ENCODE peak calls at places on chromosomes 4 and X, in four cellular contexts. Y is GM12878, E is H1, B is SK-N-SH. R is an unnamed sample.

GRCh38 chrX:135396109-135396508 is 25.6 kb upstream of the SMIM10L2A start:
- DNase-seq in Y (no peak), B (no peak), E (no peak), R (no peak)

GRCh38 chrX:13938053-13938765 is 91.5 kb downstream of the GEMIN8 start:
- DNase-seq in B (peak), Y (no peak), E (peak), R (no peak)

GRCh38 chr4:87853108-87853507 is 20.3 kb downstream of the MEPE start:
- DNase-seq in B (peak), Y (no peak), E (no peak), R (peak)

GRCh38 chr4:23835814-23836478 is 53.9 kb downstream of the PPARGC1A start:
- DNase-seq in Y (no peak), B (no peak), E (no peak), R (no peak)

GRCh38 chr4:15366660-15367059 is 61.2 kb upstream of the C1QTNF7 start:
- DNase-seq in E (no peak), B (no peak), Y (no peak), R (no peak)

GRCh38 chrX:97494756-97495372 is 611.2 kb downstream of the RPA4 start:
- DNase-seq in E (no peak), B (no peak), Y (peak), R (no peak)

GRCh38 chr4:165783626-165784025 is 89.4 kb upstream of the TLL1 start:
- DNase-seq in Y (no peak), E (no peak), B (no peak), R (no peak)

GRCh38 chr4:120144634-120145033 is 78.0 kb upstream of the MAD2L1 start:
- DNase-seq in Y (no peak), B (no peak), E (no peak), R (no peak)

GRCh38 chrX:37905436-37906147 is 58.2 kb upstream of the DYNLT3 start:
- DNase-seq in E (peak), Y (no peak), B (peak), R (no peak)

GRCh38 chrX:87924619-87925018 is 407.0 kb downstream of the KLHL4 start:
- DNase-seq in B (no peak), Y (no peak), E (no peak), R (no peak)

GRCh38 chr4:1077711-1078477 is 35.5 kb downstream of the RNF212 start:
- DNase-seq in Y (no peak), E (no peak), B (no peak), R (no peak)

GRCh38 chr4:147362868-147363440 is 117.9 kb upstream of the EDNRA start:
- DNase-seq in B (peak), E (no peak), Y (no peak), R (no peak)

GRCh38 chrX:122565952-122566351 is 618.1 kb upstream of the GRIA3 start:
- DNase-seq in B (peak), E (no peak), Y (no peak), R (no peak)

GRCh38 chr4:126124817-126125216 is 810.1 kb downstream of the FAT4 start:
- DNase-seq in Y (no peak), E (no peak), B (no peak), R (no peak)

GRCh38 chrX:138775501-138775900 is 64.0 kb upstream of the FGF13 start:
- DNase-seq in B (peak), E (no peak), Y (no peak), R (peak)

GRCh38 chrX:134718329-134719317 is 60.4 kb upstream of the PLAC1 start:
- DNase-seq in Y (peak), E (no peak), B (no peak), R (no peak)

GRCh38 chrX:87702795-87703194 is 185.2 kb downstream of the KLHL4 start:
- DNase-seq in Y (no peak), B (no peak), E (no peak), R (no peak)

GRCh38 chr4:186137193-186137792 is 32.8 kb downstream of the FAM149A start:
- DNase-seq in B (peak), Y (no peak), E (no peak), R (no peak)

GRCh38 chr4:151736367-151736766 is 24.4 kb downstream of the GATB start:
- DNase-seq in Y (no peak), B (no peak), E (no peak), R (no peak)

GRCh38 chr4:125350736-125351135 is 36.0 kb downstream of the FAT4 start:
- DNase-seq in E (no peak), B (no peak), Y (no peak), R (no peak)

GRCh38 chrX:38336538-38337240 is 9.4 kb upstream of the RPGR start:
- DNase-seq in B (no peak), Y (no peak), E (no peak), R (no peak)

GRCh38 chrX:42920752-42921151 is 142.8 kb upstream of the PPP1R2C start:
- DNase-seq in E (no peak), B (no peak), Y (no peak), R (no peak)
- TF ChIP-seq TCF12 in E (no peak), B (no peak), Y (no peak), R (no peak)

DNA sequence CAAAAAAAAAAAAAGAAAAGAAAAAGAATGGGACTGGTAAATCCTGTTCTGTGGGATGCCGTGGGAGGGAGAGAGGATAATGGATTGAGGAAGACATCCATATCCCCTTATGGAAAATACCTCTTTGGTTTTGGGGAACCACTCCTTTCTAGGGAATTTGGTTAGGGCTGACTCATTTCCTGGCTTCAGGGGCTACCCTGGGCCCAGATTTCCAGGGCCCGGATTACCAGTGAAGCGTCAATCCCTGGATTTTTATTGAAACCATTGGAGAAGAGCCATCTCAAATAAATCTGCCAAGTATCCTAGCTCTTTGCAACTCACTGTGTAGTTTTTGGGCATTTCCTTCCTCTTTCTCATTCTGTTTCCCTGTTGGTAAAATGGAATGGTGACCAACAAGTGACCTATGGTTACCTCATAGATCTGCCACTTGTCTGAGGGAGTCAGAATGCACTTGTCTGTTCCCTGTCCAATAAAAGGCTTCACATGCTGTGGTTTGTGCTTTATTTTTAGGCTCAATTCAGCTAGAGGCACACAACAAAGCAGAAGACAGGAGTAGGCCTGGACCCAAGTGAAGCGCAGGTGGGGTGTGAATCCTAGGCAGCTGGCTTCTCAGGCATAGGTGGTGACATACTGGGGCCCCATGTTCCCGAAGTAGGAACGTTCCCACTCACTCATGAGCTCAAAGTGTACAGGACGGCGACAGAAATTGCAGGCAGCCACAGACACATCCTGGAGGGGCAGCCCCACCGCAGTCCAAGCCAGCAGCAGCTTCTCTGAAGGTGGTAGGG is 8.6 kb downstream of the APEX2 start:
- DNase-seq in Y (no peak), B (no peak), E (no peak), R (no peak)
- TF ChIP-seq TCF12 in Y (peak), B (no peak), E (no peak), R (no peak)

DNA sequence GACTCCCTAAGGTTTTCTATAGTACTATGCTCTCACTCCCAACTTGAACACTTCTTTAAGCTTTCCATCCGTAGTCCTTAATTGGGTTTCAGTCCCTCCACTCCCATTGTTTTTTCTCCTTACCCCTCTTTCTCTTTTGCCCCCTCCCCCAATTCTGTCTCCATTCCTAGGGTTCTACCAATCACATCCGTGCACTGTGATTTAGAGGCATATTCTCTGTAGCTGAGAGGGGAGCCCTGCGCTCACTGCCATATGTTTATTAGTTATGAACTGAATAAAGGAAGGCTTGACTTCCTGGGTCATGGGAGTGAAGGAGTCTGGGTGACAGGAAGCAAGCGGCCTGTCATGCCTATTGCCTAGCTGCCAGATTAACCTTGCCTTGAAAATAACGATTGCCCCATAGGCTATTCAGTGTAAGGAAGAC is 470 bp downstream of the MCTS1 start:
- DNase-seq in B (peak), Y (no peak), E (no peak), R (peak)
- TF ChIP-seq TCF12 in B (no peak), Y (no peak), E (no peak), R (no peak)

GRCh38 chr4:100357542-100357941 is 160.3 kb downstream of the EMCN start:
- DNase-seq in Y (no peak), B (no peak), E (no peak), R (no peak)
- TF ChIP-seq TCF12 in Y (no peak), B (no peak), E (no peak), R (no peak)

R was measured in HepG2.